ENCODE peak calls at places on chromosomes 3 and 15, in seven cellular contexts. T is GM23248, I is SK-N-SH, S is MM.1S, W is HCT116, X is H9, M is fibroblast of lung. P is an unnamed sample. For H3K9me3, the result is how much of the 10 kb centered on the place peaks cover.

GRCh38 chr3:61894988-61895935 is 333.9 kb downstream of the PTPRG start:
- DNase-seq in M (peak), S (peak), W (peak), I (peak), X (peak), T (peak), P (peak)

GRCh38 chr3:183439510-183439909 is 11.1 kb upstream of the MCF2L2 start:
- DNase-seq in W (no peak), T (peak), S (no peak), X (no peak), M (no peak), I (no peak), P (no peak)

GRCh38 chr15:70375006-70375409 is 277.3 kb upstream of the TLE3 start:
- DNase-seq in T (peak), W (no peak), M (no peak), X (peak), S (no peak), I (peak), P (no peak)

GRCh38 chr3:59289836-59290235 is 240.0 kb upstream of the CFAP20DC start:
- DNase-seq in T (no peak), W (no peak), I (no peak), M (no peak), S (no peak), X (no peak), P (no peak)

GRCh38 chr3:88031543-88032148 is 27.2 kb downstream of the CGGBP1 start:
- DNase-seq in X (no peak), S (peak), I (no peak), M (peak), W (no peak), T (peak), P (peak)

GRCh38 chr15:66923438-66923881 is 141.9 kb upstream of the SMAD3 start:
- DNase-seq in S (no peak), M (no peak), T (peak), X (peak), W (peak), I (peak), P (peak)

GRCh38 chr3:46076606-46077005 is 49.3 kb upstream of the XCR1 start:
- DNase-seq in I (no peak), M (peak), W (no peak), T (peak), X (no peak), S (peak), P (no peak)

GRCh38 chr3:150248116-150248864 is 159.8 kb upstream of the TSC22D2 start:
- DNase-seq in W (no peak), M (peak), T (peak), X (no peak), S (peak), I (no peak), P (no peak)

GRCh38 chr3:101320475-101320874 is at the start of gene IMPG2:
- DNase-seq in W (no peak), I (no peak), S (no peak), T (no peak), X (no peak), M (no peak), P (no peak)

GRCh38 chr3:9169951-9170850 is 79.2 kb downstream of the SRGAP3 start:
- DNase-seq in M (no peak), X (no peak), T (no peak), I (no peak), S (no peak), W (no peak), P (no peak)

GRCh38 chr3:141051641-141052569 is 758 bp downstream of the SPSB4 start:
- DNase-seq in T (no peak), M (peak), X (peak), W (no peak), S (no peak), I (peak), P (no peak)

GRCh38 chr3:18369561-18370185 is 55.5 kb downstream of the SATB1 start:
- DNase-seq in W (no peak), M (no peak), T (no peak), X (no peak), S (no peak), I (peak), P (no peak)

GRCh38 chr3:59023612-59024011 is 26.2 kb downstream of the CFAP20DC start:
- DNase-seq in S (no peak), I (no peak), X (no peak), T (no peak), M (no peak), W (no peak), P (no peak)

GRCh38 chr15:33089878-33090757 is 104.4 kb downstream of the FMN1 start:
- DNase-seq in T (peak), S (peak), M (peak), I (no peak), W (no peak), X (no peak), P (no peak)

GRCh38 chr3:177037241-177037640 is 160.0 kb downstream of the TBL1XR1 start:
- DNase-seq in X (no peak), W (no peak), M (no peak), T (peak), I (no peak), S (no peak), P (no peak)

GRCh38 chr3:28139967-28140634 is 101.3 kb upstream of the CMC1 start:
- DNase-seq in S (no peak), X (no peak), W (no peak), M (peak), I (no peak), T (peak), P (no peak)

GRCh38 chr15:93300796-93301195 is 211.8 kb upstream of the RGMA start:
- DNase-seq in T (no peak), W (no peak), M (no peak), I (no peak), X (no peak), S (no peak), P (no peak)

GRCh38 chr15:93870583-93870982 is 360.8 kb upstream of the MCTP2 start:
- DNase-seq in W (no peak), T (no peak), S (no peak), I (no peak), X (no peak), M (no peak), P (no peak)

GRCh38 chr15:64149424-64150235 is 1.9 kb upstream of the SNX22 start:
- DNase-seq in S (peak), M (no peak), X (peak), W (no peak), I (no peak), T (no peak), P (peak)

GRCh38 chr3:78256123-78256522 is 1216.2 kb downstream of the ROBO2 start:
- DNase-seq in S (no peak), X (no peak), M (no peak), W (no peak), I (no peak), T (no peak), P (no peak)

GRCh38 chr15:62782100-62782791 is 260.3 kb upstream of the TPM1 start:
- DNase-seq in W (peak), S (peak), I (peak), T (peak), X (peak), M (peak), P (peak)

GRCh38 chr3:10941972-10942371 is 50.6 kb upstream of the SLC6A1 start:
- DNase-seq in T (peak), I (no peak), W (no peak), S (no peak), M (no peak), X (peak), P (peak)

GRCh38 chr3:63726656-63727055 is 74.2 kb downstream of the SNTN start:
- DNase-seq in S (no peak), W (no peak), X (no peak), I (no peak), T (peak), M (no peak), P (no peak)

GRCh38 chr3:188943591-188943990 is 228.2 kb upstream of the TPRG1 start:
- DNase-seq in S (no peak), M (peak), X (no peak), W (no peak), T (peak), I (no peak), P (no peak)

GRCh38 chr3:188939799-188940198 is 232.0 kb upstream of the TPRG1 start:
- DNase-seq in X (no peak), S (no peak), I (no peak), M (no peak), W (no peak), T (no peak), P (no peak)

GRCh38 chr3:188938999-188939398 is 232.8 kb upstream of the TPRG1 start:
- DNase-seq in X (no peak), T (no peak), S (no peak), W (no peak), I (no peak), M (no peak), P (no peak)

GRCh38 chr3:188940213-188940914 is 231.4 kb upstream of the TPRG1 start:
- DNase-seq in S (no peak), X (no peak), M (peak), I (no peak), T (no peak), W (no peak), P (no peak)

DNA sequence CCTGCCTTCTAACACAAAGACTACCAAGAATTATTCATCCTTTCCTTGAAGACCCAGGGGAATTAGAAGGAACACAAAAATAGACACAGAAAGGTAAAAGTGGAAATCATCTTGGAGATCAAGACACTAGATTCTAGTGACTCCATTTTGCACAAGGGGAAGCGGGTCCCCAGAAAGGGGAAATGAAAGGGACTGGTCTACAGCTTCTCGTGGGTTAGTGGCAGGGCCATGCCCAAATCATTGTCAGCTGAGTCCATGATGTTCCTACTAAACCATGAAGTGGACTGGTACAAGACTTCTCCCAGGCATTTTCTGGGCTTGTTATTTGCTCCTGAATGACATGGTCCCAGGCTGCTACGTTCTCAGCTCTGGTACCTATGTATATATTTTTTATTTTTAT is 230.7 kb upstream of the TPRG1 start:
- DNase-seq in M (no peak), T (no peak), W (no peak), I (no peak), X (no peak), S (no peak), P (peak)
- H3K9me3 ChIP-seq in M (under half), T (under half), W (under half), I (under half), X (under half), S (under half), P (under half)

GRCh38 chr3:4426782-4427344 is 40.2 kb downstream of the SUMF1 start:
- DNase-seq in W (peak), X (no peak), T (peak), M (peak), S (no peak), I (peak), P (no peak)
- H3K4me2 ChIP-seq in W (no peak), X (no peak), T (peak), M (peak), S (no peak), I (peak), P (no peak)

GRCh38 chr15:59299919-59300617 is 72.6 kb downstream of the MYO1E start:
- DNase-seq in W (peak), I (no peak), X (no peak), T (peak), M (peak), S (peak), P (peak)
- H2AFZ ChIP-seq in W (no peak), I (no peak), X (no peak), T (no peak), M (no peak), S (peak), P (peak)

GRCh38 chr15:86906406-86906805 is 826.7 kb downstream of the AGBL1 start:
- DNase-seq in I (no peak), W (no peak), T (no peak), X (no peak), S (no peak), M (no peak), P (no peak)
- H3K9me3 ChIP-seq in I (under half), W (under half), T (under half), X (under half), S (under half), M (under half), P (under half)

GRCh38 chr3:71050521-71051258 is 532.8 kb downstream of the FOXP1 start:
- DNase-seq in I (no peak), W (no peak), X (no peak), T (no peak), S (no peak), M (peak), P (peak)

GRCh38 chr3:71052725-71053124 is 530.8 kb downstream of the FOXP1 start:
- DNase-seq in W (no peak), M (no peak), T (peak), S (no peak), I (peak), X (no peak), P (no peak)

GRCh38 chr3:71051259-71051595 is 532.3 kb downstream of the FOXP1 start:
- DNase-seq in T (no peak), W (no peak), M (no peak), S (no peak), X (no peak), I (no peak), P (no peak)

GRCh38 chr3:71053495-71053894 is 530.0 kb downstream of the FOXP1 start:
- DNase-seq in S (no peak), M (no peak), W (no peak), I (no peak), X (no peak), T (no peak), P (no peak)

DNA sequence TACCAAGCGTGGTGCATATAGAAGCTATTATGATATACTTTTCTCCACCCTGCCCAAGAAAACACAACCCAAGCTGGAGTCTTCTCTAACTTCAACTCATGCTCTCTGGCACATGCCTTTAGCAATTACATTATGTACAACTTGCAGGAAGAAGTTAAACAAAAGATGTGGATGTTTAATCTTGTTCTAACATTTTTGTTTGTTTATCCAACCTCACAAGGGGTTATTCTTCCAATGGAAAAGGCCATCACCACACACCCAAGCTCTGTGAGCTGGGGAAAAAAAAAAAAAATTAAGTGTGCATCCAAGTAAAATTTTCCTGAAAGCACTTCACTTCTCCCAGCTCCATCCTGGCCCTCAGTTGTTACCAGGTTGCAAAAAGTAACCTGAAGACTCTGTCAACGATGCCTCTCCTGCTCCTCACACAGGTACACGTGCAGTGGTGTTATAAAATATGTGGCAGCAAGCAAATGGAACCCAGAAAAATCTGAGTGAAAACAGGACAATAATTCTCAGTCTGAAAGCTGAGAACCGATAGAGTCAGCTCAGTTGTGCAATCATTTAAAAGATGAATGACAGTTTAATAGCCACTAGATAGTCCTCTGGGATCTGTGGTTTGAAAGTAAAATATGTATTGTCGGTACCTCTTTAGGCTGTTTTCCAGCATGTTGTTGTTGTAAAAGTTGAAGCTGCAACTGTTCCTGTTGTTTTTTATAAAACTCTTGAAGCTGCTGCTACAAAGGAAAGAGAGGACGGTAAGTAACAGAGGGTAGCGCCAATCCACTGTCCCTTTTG is 531.4 kb downstream of the FOXP1 start:
- DNase-seq in S (no peak), W (no peak), M (peak), T (peak), X (no peak), I (no peak), P (peak)
- H3K4me2 ChIP-seq in S (no peak), W (no peak), M (peak), T (no peak), X (no peak), I (peak), P (peak)

DNA sequence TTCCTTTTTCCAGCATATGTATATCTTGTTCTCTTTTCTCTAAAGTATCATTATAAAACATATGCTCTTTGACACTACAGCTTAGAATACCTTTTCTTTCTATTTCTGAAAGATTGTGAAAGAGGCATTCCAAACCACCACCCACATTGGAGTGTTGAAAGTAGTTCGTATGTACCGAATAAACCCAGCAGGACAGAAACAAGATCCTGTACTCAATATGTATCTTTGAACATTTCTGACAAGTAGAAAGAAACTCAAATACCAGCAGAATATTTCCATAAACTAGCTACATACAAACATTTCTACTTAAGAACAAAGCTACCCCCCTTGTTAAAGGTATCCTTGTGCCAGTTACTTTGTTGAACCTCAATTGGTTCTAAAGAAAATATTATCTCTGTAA is 415.3 kb upstream of the ALCAM start:
- DNase-seq in I (no peak), S (no peak), T (no peak), W (no peak), M (peak), X (no peak), P (no peak)
- H2AFZ ChIP-seq in I (no peak), S (no peak), T (no peak), W (no peak), M (no peak), X (no peak), P (no peak)